ENCODE peak calls at places on chromosomes 6 and 20, in six cellular contexts. One of them, this sample, is unnamed.

GRCh38 chr20:14986026-14986655 is 648.7 kb upstream of the FLRT3 start:
- DNase-seq in AG10803: no peak
- DNase-seq in WTC11: no peak
- DNase-seq in glomerular endothelial cell: peak
- DNase-seq in HCEC 1CT: no peak
- DNase-seq in ureter: peak
- DNase-seq in this sample: no peak

GRCh38 chr6:52953911-52954839 is 40.9 kb downstream of the GSTA4 start:
- DNase-seq in ureter: no peak
- DNase-seq in WTC11: no peak
- DNase-seq in AG10803: no peak
- DNase-seq in HCEC 1CT: no peak
- DNase-seq in glomerular endothelial cell: no peak
- DNase-seq in this sample: no peak

GRCh38 chr6:111978826-111979225 is 75.1 kb upstream of the CCN6 start:
- DNase-seq in glomerular endothelial cell: no peak
- DNase-seq in HCEC 1CT: no peak
- DNase-seq in WTC11: no peak
- DNase-seq in ureter: no peak
- DNase-seq in AG10803: peak
- DNase-seq in this sample: no peak

GRCh38 chr6:69696273-69696672 is 100.5 kb downstream of the LMBRD1 start:
- DNase-seq in glomerular endothelial cell: no peak
- DNase-seq in AG10803: no peak
- DNase-seq in WTC11: no peak
- DNase-seq in HCEC 1CT: peak
- DNase-seq in ureter: no peak
- DNase-seq in this sample: peak

GRCh38 chr6:117270121-117270959 is 5.0 kb downstream of the VGLL2 start:
- DNase-seq in glomerular endothelial cell: no peak
- DNase-seq in AG10803: peak
- DNase-seq in WTC11: peak
- DNase-seq in HCEC 1CT: no peak
- DNase-seq in ureter: no peak
- DNase-seq in this sample: no peak

GRCh38 chr6:54614499-54615195 is 231.9 kb upstream of the FAM83B start:
- DNase-seq in glomerular endothelial cell: no peak
- DNase-seq in ureter: no peak
- DNase-seq in HCEC 1CT: no peak
- DNase-seq in WTC11: peak
- DNase-seq in AG10803: no peak
- DNase-seq in this sample: no peak

GRCh38 chr6:13485303-13485702 is 2.1 kb downstream of the GFOD1 start:
- DNase-seq in HCEC 1CT: no peak
- DNase-seq in AG10803: no peak
- DNase-seq in ureter: no peak
- DNase-seq in glomerular endothelial cell: no peak
- DNase-seq in WTC11: no peak
- DNase-seq in this sample: no peak

GRCh38 chr20:50868509-50869495 is 62.4 kb downstream of the ADNP start:
- DNase-seq in glomerular endothelial cell: no peak
- DNase-seq in AG10803: no peak
- DNase-seq in HCEC 1CT: no peak
- DNase-seq in WTC11: no peak
- DNase-seq in ureter: no peak
- DNase-seq in this sample: peak

GRCh38 chr6:35370124-35370741 is 27.9 kb downstream of the PPARD start:
- DNase-seq in glomerular endothelial cell: peak
- DNase-seq in WTC11: no peak
- DNase-seq in AG10803: peak
- DNase-seq in ureter: peak
- DNase-seq in HCEC 1CT: peak
- DNase-seq in this sample: peak

GRCh38 chr6:36349240-36349639 is 12.6 kb upstream of the BNIP5 start:
- DNase-seq in AG10803: no peak
- DNase-seq in HCEC 1CT: no peak
- DNase-seq in WTC11: no peak
- DNase-seq in glomerular endothelial cell: no peak
- DNase-seq in ureter: no peak
- DNase-seq in this sample: no peak

GRCh38 chr6:137958809-137959565 is 91.9 kb downstream of the TNFAIP3 start:
- DNase-seq in ureter: no peak
- DNase-seq in glomerular endothelial cell: no peak
- DNase-seq in WTC11: no peak
- DNase-seq in HCEC 1CT: no peak
- DNase-seq in AG10803: no peak
- DNase-seq in this sample: no peak

GRCh38 chr6:84150680-84151079 is 76.8 kb downstream of the CEP162 start:
- DNase-seq in glomerular endothelial cell: no peak
- DNase-seq in HCEC 1CT: peak
- DNase-seq in AG10803: peak
- DNase-seq in ureter: no peak
- DNase-seq in WTC11: no peak
- DNase-seq in this sample: peak

GRCh38 chr20:61066541-61066940 is 185.5 kb upstream of the CDH4 start:
- DNase-seq in WTC11: no peak
- DNase-seq in glomerular endothelial cell: no peak
- DNase-seq in AG10803: no peak
- DNase-seq in ureter: no peak
- DNase-seq in HCEC 1CT: no peak
- DNase-seq in this sample: no peak

GRCh38 chr20:46694484-46694883 is 5.2 kb upstream of the TP53RK start:
- DNase-seq in ureter: no peak
- DNase-seq in HCEC 1CT: peak
- DNase-seq in WTC11: no peak
- DNase-seq in AG10803: peak
- DNase-seq in glomerular endothelial cell: no peak
- DNase-seq in this sample: peak

GRCh38 chr6:45305546-45305945 is 22.6 kb upstream of the RUNX2 start:
- DNase-seq in HCEC 1CT: no peak
- DNase-seq in glomerular endothelial cell: no peak
- DNase-seq in WTC11: no peak
- DNase-seq in AG10803: no peak
- DNase-seq in ureter: no peak
- DNase-seq in this sample: peak

GRCh38 chr6:169367507-169367906 is 113.9 kb upstream of the THBS2 start:
- DNase-seq in AG10803: no peak
- DNase-seq in glomerular endothelial cell: no peak
- DNase-seq in HCEC 1CT: no peak
- DNase-seq in WTC11: no peak
- DNase-seq in ureter: no peak
- DNase-seq in this sample: no peak

GRCh38 chr6:37920667-37921066 is 101.1 kb downstream of the ZFAND3 start:
- DNase-seq in glomerular endothelial cell: no peak
- DNase-seq in ureter: no peak
- DNase-seq in AG10803: no peak
- DNase-seq in HCEC 1CT: no peak
- DNase-seq in WTC11: no peak
- DNase-seq in this sample: no peak

GRCh38 chr6:47663462-47664216 is 34.7 kb upstream of the ADGRF4 start:
- DNase-seq in WTC11: peak
- DNase-seq in HCEC 1CT: no peak
- DNase-seq in ureter: no peak
- DNase-seq in glomerular endothelial cell: no peak
- DNase-seq in AG10803: no peak
- DNase-seq in this sample: no peak

GRCh38 chr6:9646346-9647042 is 768.4 kb downstream of the TFAP2A start:
- DNase-seq in AG10803: peak
- DNase-seq in HCEC 1CT: peak
- DNase-seq in WTC11: no peak
- DNase-seq in glomerular endothelial cell: no peak
- DNase-seq in ureter: no peak
- DNase-seq in this sample: peak

GRCh38 chr6:130853555-130854183 is 26.5 kb downstream of the SMLR1 start:
- DNase-seq in AG10803: peak
- DNase-seq in HCEC 1CT: peak
- DNase-seq in glomerular endothelial cell: no peak
- DNase-seq in WTC11: no peak
- DNase-seq in ureter: no peak
- DNase-seq in this sample: peak

GRCh38 chr20:46438156-46438750 is 31.8 kb upstream of the ELMO2 start:
- DNase-seq in HCEC 1CT: peak
- DNase-seq in AG10803: peak
- DNase-seq in glomerular endothelial cell: no peak
- DNase-seq in WTC11: no peak
- DNase-seq in ureter: no peak
- DNase-seq in this sample: peak

GRCh38 chr6:110944681-110945151 is 13.8 kb upstream of the GTF3C6 start:
- DNase-seq in WTC11: no peak
- DNase-seq in ureter: no peak
- DNase-seq in HCEC 1CT: peak
- DNase-seq in glomerular endothelial cell: no peak
- DNase-seq in AG10803: peak
- DNase-seq in this sample: peak

GRCh38 chr6:34235605-34236422 is 859 bp upstream of the HMGA1 start:
- DNase-seq in glomerular endothelial cell: no peak
- DNase-seq in ureter: peak
- DNase-seq in AG10803: peak
- DNase-seq in HCEC 1CT: peak
- DNase-seq in WTC11: peak
- DNase-seq in this sample: peak

GRCh38 chr6:131451330-131452195 is 121.5 kb upstream of the ARG1 start:
- DNase-seq in WTC11: no peak
- DNase-seq in AG10803: no peak
- DNase-seq in glomerular endothelial cell: no peak
- DNase-seq in ureter: no peak
- DNase-seq in HCEC 1CT: no peak
- DNase-seq in this sample: no peak

GRCh38 chr20:10611357-10611756 is 62.4 kb downstream of the JAG1 start:
- DNase-seq in HCEC 1CT: peak
- DNase-seq in glomerular endothelial cell: no peak
- DNase-seq in AG10803: peak
- DNase-seq in ureter: no peak
- DNase-seq in WTC11: peak
- DNase-seq in this sample: peak

GRCh38 chr6:27518881-27519795 is 46.2 kb upstream of the ZNF184 start:
- DNase-seq in WTC11: peak
- DNase-seq in ureter: peak
- DNase-seq in glomerular endothelial cell: peak
- DNase-seq in HCEC 1CT: peak
- DNase-seq in AG10803: peak
- DNase-seq in this sample: peak

GRCh38 chr6:37916149-37916548 is 96.6 kb downstream of the ZFAND3 start:
- DNase-seq in ureter: no peak
- DNase-seq in HCEC 1CT: no peak
- DNase-seq in glomerular endothelial cell: no peak
- DNase-seq in AG10803: no peak
- DNase-seq in WTC11: no peak
- DNase-seq in this sample: no peak

GRCh38 chr6:17281497-17282481 is 628 bp downstream of the RBM24 start:
- DNase-seq in HCEC 1CT: peak
- DNase-seq in ureter: peak
- DNase-seq in glomerular endothelial cell: no peak
- DNase-seq in WTC11: peak
- DNase-seq in AG10803: peak
- DNase-seq in this sample: peak

GRCh38 chr20:62624325-62624690 is 18.0 kb upstream of the SLCO4A1 start:
- DNase-seq in HCEC 1CT: no peak
- DNase-seq in ureter: no peak
- DNase-seq in AG10803: no peak
- DNase-seq in WTC11: no peak
- DNase-seq in glomerular endothelial cell: no peak
- DNase-seq in this sample: no peak

GRCh38 chr6:39029156-39030011 is 19.2 kb upstream of the GLP1R start:
- DNase-seq in HCEC 1CT: no peak
- DNase-seq in ureter: no peak
- DNase-seq in WTC11: peak
- DNase-seq in AG10803: no peak
- DNase-seq in glomerular endothelial cell: no peak
- DNase-seq in this sample: no peak

GRCh38 chr20:22826306-22827230 is 208.5 kb upstream of the SSTR4 start:
- DNase-seq in WTC11: no peak
- DNase-seq in AG10803: no peak
- DNase-seq in glomerular endothelial cell: no peak
- DNase-seq in ureter: peak
- DNase-seq in HCEC 1CT: no peak
- DNase-seq in this sample: no peak

GRCh38 chr6:21321076-21321475 is 272.5 kb upstream of the SOX4 start:
- DNase-seq in ureter: no peak
- DNase-seq in AG10803: no peak
- DNase-seq in HCEC 1CT: no peak
- DNase-seq in WTC11: no peak
- DNase-seq in glomerular endothelial cell: no peak
- DNase-seq in this sample: no peak

GRCh38 chr6:45697605-45698004 is 318.1 kb downstream of the CLIC5 start:
- DNase-seq in ureter: no peak
- DNase-seq in WTC11: no peak
- DNase-seq in HCEC 1CT: peak
- DNase-seq in AG10803: peak
- DNase-seq in glomerular endothelial cell: no peak
- DNase-seq in this sample: peak

GRCh38 chr6:168155193-168155592 is 76.2 kb upstream of the FRMD1 start:
- DNase-seq in ureter: no peak
- DNase-seq in HCEC 1CT: peak
- DNase-seq in WTC11: no peak
- DNase-seq in AG10803: peak
- DNase-seq in glomerular endothelial cell: no peak
- DNase-seq in this sample: peak

GRCh38 chr6:166435574-166435973 is 52.8 kb upstream of the MPC1 start:
- DNase-seq in ureter: peak
- DNase-seq in AG10803: peak
- DNase-seq in HCEC 1CT: no peak
- DNase-seq in glomerular endothelial cell: no peak
- DNase-seq in WTC11: no peak
- DNase-seq in this sample: no peak

GRCh38 chr20:10898555-10898954 is 224.8 kb upstream of the JAG1 start:
- DNase-seq in AG10803: no peak
- DNase-seq in WTC11: no peak
- DNase-seq in ureter: no peak
- DNase-seq in glomerular endothelial cell: no peak
- DNase-seq in HCEC 1CT: no peak
- DNase-seq in this sample: peak

GRCh38 chr6:170231496-170232185 is 59.2 kb downstream of the DLL1 start:
- DNase-seq in glomerular endothelial cell: no peak
- DNase-seq in HCEC 1CT: no peak
- DNase-seq in WTC11: no peak
- DNase-seq in AG10803: peak
- DNase-seq in ureter: no peak
- DNase-seq in this sample: peak

GRCh38 chr6:81816387-81816786 is 63.9 kb upstream of the TENT5A start:
- DNase-seq in glomerular endothelial cell: no peak
- DNase-seq in ureter: no peak
- DNase-seq in WTC11: no peak
- DNase-seq in AG10803: no peak
- DNase-seq in HCEC 1CT: no peak
- DNase-seq in this sample: no peak